ENCODE peak calls at places on chromosomes 3 and 15, in nine cellular contexts. Z is right cardiac atrium, G is mesenchymal stem cell, A is K562, K is GM23338, B is cardiac fibroblast, D is epithelial cell of proximal tubule, T is lower lobe of right lung, E is astrocyte of the cerebellum. I is an unnamed sample.

GRCh38 chr3:80052271-80052670 is 284.5 kb upstream of the ROBO1 start:
- DNase-seq in A (no peak), D (no peak), G (no peak), K (no peak), B (no peak), E (no peak), T (no peak), Z (peak; percentile 31), I (no peak)

GRCh38 chr3:65284971-65285370 is 597.2 kb upstream of the ADAMTS9 start:
- DNase-seq in B (no peak), Z (no peak), K (no peak), A (no peak), D (no peak), T (no peak), G (peak; percentile 56), E (no peak), I (no peak)

GRCh38 chr15:41215708-41216107 is 14.8 kb downstream of the EXD1 start:
- DNase-seq in K (no peak), G (no peak), D (no peak), B (no peak), Z (no peak), E (no peak), A (no peak), T (no peak), I (no peak)

GRCh38 chr3:15486020-15486419 is 35.5 kb downstream of the COLQ start:
- DNase-seq in G (no peak), T (no peak), D (no peak), E (no peak), A (no peak), K (no peak), B (no peak), Z (no peak), I (no peak)

GRCh38 chr15:48371550-48371949 is 40.3 kb downstream of the DUT start:
- DNase-seq in G (no peak), T (no peak), B (no peak), A (no peak), Z (no peak), D (no peak), E (no peak), K (no peak), I (no peak)

GRCh38 chr3:152176241-152176640 is 92.5 kb upstream of the MBNL1 start:
- DNase-seq in E (peak; percentile 67), T (no peak), Z (no peak), D (no peak), A (no peak), G (no peak), B (peak; percentile 32), K (no peak), I (peak; percentile 73)

GRCh38 chr3:156788846-156789245 is 37.3 kb upstream of the LEKR1 start:
- DNase-seq in Z (no peak), A (no peak), B (peak; percentile 39), G (no peak), D (no peak), K (no peak), E (no peak), T (no peak), I (no peak)

GRCh38 chr15:68957686-68958085 is 27.4 kb downstream of the SPESP1 start:
- DNase-seq in K (no peak), T (no peak), G (no peak), Z (no peak), B (no peak), D (no peak), A (no peak), E (no peak), I (no peak)

GRCh38 chr15:57510647-57511046 is 81.1 kb upstream of the MYZAP start:
- DNase-seq in B (peak; percentile 84), T (no peak), Z (peak; percentile 91), E (peak; percentile 46), G (peak; percentile 72), K (no peak), A (no peak), D (no peak), I (peak; percentile 85)

GRCh38 chr3:127967296-127967695 is 52.3 kb downstream of the KBTBD12 start:
- DNase-seq in E (peak; percentile 92), B (no peak), G (no peak), T (no peak), A (no peak), D (no peak), Z (no peak), K (no peak), I (peak; percentile 38)
- H3K4me3 ChIP-seq in E (no peak overlapping the region), B (no peak overlapping the region), G (no peak overlapping the region), T (no peak overlapping the region), A (no peak overlapping the region), D (no peak overlapping the region), Z (no peak overlapping the region), K (no peak overlapping the region), I (no peak overlapping the region)

GRCh38 chr15:71545923-71546322 is 264.4 kb upstream of the NR2E3 start:
- DNase-seq in A (no peak), T (no peak), G (no peak), D (no peak), K (no peak), B (no peak), Z (no peak), E (no peak), I (no peak)

GRCh38 chr15:71545223-71545760 is 265.1 kb upstream of the NR2E3 start:
- DNase-seq in E (no peak), D (no peak), B (peak; percentile 29), K (no peak), T (no peak), A (no peak), Z (no peak), G (no peak), I (peak; percentile 60)

GRCh38 chr15:71548317-71548908 is 261.9 kb upstream of the NR2E3 start:
- DNase-seq in T (no peak), K (peak; percentile 24), E (no peak), A (no peak), D (no peak), G (no peak), B (no peak), Z (no peak), I (no peak)

GRCh38 chr15:71549100-71549499 is 261.3 kb upstream of the NR2E3 start:
- DNase-seq in D (no peak), G (no peak), A (no peak), E (no peak), Z (no peak), T (no peak), B (no peak), K (no peak), I (no peak)

DNA sequence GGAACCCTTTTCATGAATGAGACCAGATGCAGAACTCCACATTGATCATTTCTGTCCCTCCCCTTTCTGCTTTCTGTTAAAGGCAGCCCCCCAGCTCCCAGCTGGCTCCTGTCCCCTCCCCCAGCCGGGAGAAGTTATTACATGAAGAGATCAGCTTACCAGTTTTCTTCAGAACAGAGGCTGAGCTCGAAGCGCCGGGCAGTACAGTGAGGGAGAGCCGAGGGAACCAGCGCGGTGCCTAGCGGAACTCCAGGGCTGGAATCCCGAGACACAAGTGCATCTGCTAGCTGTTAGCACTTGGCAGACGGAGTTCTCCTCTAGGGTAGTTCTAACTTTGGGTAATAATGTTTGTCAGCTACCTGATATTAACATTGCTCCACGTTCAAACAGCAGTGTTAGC is 263.3 kb upstream of the NR2E3 start:
- DNase-seq in B (no peak), G (no peak), E (no peak), D (no peak), A (no peak), K (peak; percentile 32), T (no peak), Z (peak; percentile 71), I (peak; percentile 25)
- H3K4me3 ChIP-seq in B (no peak overlapping the region), G (no peak overlapping the region), E (no peak overlapping the region), D (no peak overlapping the region), A (no peak overlapping the region), K (no peak overlapping the region), T (no peak overlapping the region), Z (no peak overlapping the region), I (no peak overlapping the region)

DNA sequence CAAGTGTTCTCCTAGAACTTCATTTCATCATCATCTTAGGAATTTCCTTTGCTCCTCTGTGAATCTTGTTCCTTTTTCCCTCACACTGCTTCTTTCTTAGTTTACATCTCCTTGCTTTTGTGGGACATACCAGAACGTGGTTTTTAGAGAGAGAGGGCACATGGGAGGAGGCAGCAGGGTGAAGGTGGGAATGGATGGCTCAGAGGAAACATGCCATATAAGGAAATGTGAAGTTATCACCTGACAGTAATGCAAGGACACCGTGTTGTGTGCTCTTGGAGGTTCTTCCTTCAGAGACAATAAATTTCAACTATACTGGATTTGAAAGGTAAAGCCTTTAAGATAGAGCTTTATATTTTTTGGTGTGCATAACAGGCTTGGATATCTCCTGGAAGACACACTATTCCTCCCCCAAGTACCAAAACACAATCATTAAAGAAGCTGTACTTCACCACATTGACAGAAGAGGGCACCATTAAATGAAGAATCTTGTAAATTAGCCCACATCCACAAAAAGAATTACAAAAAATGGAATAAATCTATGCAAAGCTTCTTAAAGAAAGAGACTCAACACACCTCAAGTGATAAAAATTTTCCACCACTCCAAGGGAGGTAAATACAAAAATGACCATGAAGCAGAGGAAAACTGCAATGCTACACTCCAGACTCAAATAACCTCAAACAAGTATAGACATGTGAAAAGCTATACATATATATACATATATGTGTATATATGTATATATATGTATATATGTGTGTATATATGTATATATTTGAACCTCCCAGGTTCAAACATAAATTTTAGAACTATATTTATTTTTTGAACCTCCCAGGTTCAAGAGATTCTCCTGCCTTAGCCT is 26.1 kb downstream of the RPL39L start:
- DNase-seq in K (peak; percentile 54), E (peak; percentile 26), Z (no peak), D (no peak), A (peak; percentile 19), G (peak; percentile 52), T (no peak), B (peak; percentile 63), I (peak; percentile 52)
- H3K4me3 ChIP-seq in K (no peak overlapping the region), E (no peak overlapping the region), Z (no peak overlapping the region), D (no peak overlapping the region), A (no peak overlapping the region), G (no peak overlapping the region), T (no peak overlapping the region), B (no peak overlapping the region), I (no peak overlapping the region)

GRCh38 chr15:96345560-96346389 is 15.3 kb downstream of the NR2F2 start:
- DNase-seq in K (peak; percentile 82), Z (peak; percentile 95), A (no peak), G (peak; percentile 90), D (no peak), T (no peak), B (peak; percentile 90), E (no peak), I (peak; percentile 84)
- H3K4me3 ChIP-seq in K (peak overlapping the region; percentile 53), Z (peak overlapping the region; percentile 44), A (no peak overlapping the region), G (peak overlapping the region; percentile 81), D (peak overlapping the region; percentile 63), T (peak overlapping the region; percentile 71), B (peak overlapping the region; percentile 54), E (peak overlapping the region; percentile 95), I (peak overlapping the region; percentile 99)

GRCh38 chr3:71407833-71408232 is 175.7 kb downstream of the FOXP1 start:
- DNase-seq in E (no peak), D (no peak), T (no peak), A (no peak), K (no peak), G (no peak), Z (no peak), B (no peak), I (no peak)
- H3K4me3 ChIP-seq in E (no peak overlapping the region), D (no peak overlapping the region), T (no peak overlapping the region), A (no peak overlapping the region), K (no peak overlapping the region), G (no peak overlapping the region), Z (no peak overlapping the region), B (no peak overlapping the region), I (no peak overlapping the region)